ENCODE peak calls at places on chromosomes 3 and 15, in eight cellular contexts. P, E, L, B, G, K, Z and V are unnamed samples.

GRCh38 chr3:177673105-177673804 is 476.0 kb upstream of the TBL1XR1 start:
- DNase-seq in Z (no peak), L (no peak), K (no peak), B (no peak), E (peak), P (peak), G (no peak), V (no peak)

GRCh38 chr3:195385526-195385925 is 57.3 kb downstream of the ACAP2 start:
- DNase-seq in G (no peak), P (peak), L (no peak), K (no peak), B (peak), E (peak), Z (no peak), V (no peak)

GRCh38 chr3:156400062-156400461 is 154.9 kb downstream of the SSR3 start:
- DNase-seq in P (no peak), Z (no peak), G (no peak), K (no peak), B (no peak), L (no peak), E (no peak), V (no peak)

GRCh38 chr3:59894425-59895146 is 844.8 kb upstream of the CFAP20DC start:
- DNase-seq in G (no peak), K (no peak), L (no peak), B (no peak), Z (no peak), P (no peak), E (no peak), V (no peak)

GRCh38 chr15:94086360-94086759 is 145.0 kb upstream of the MCTP2 start:
- DNase-seq in L (no peak), B (no peak), E (no peak), G (no peak), P (no peak), Z (no peak), K (no peak), V (no peak)

GRCh38 chr15:58396181-58396580 is 35.6 kb upstream of the LIPC start:
- DNase-seq in L (no peak), Z (no peak), B (no peak), G (no peak), E (peak), P (peak), K (no peak), V (no peak)

GRCh38 chr3:123840961-123841360 is 43.2 kb downstream of the MYLK start:
- DNase-seq in G (no peak), Z (no peak), L (no peak), E (no peak), B (no peak), K (no peak), P (no peak), V (no peak)

GRCh38 chr3:145678401-145678800 is 482.6 kb downstream of the PLOD2 start:
- DNase-seq in Z (no peak), B (no peak), P (peak), G (no peak), K (no peak), E (peak), L (no peak), V (no peak)

GRCh38 chr3:81643721-81644120 is 117.7 kb downstream of the GBE1 start:
- DNase-seq in K (no peak), L (no peak), G (no peak), P (peak), E (peak), Z (no peak), B (peak), V (no peak)

GRCh38 chr15:63933522-63933921 is 99.8 kb upstream of the HERC1 start:
- DNase-seq in P (no peak), B (no peak), G (no peak), K (no peak), Z (no peak), E (no peak), L (no peak), V (no peak)

GRCh38 chr3:46845860-46846623 is 17.2 kb downstream of the MYL3 start:
- DNase-seq in E (peak), Z (peak), G (peak), P (peak), K (peak), L (peak), B (peak), V (peak)

GRCh38 chr3:81451611-81452010 is 309.8 kb downstream of the GBE1 start:
- DNase-seq in L (no peak), P (peak), Z (no peak), G (no peak), E (peak), K (no peak), B (no peak), V (no peak)

GRCh38 chr3:36649078-36649477 is 115.3 kb downstream of the DCLK3 start:
- DNase-seq in E (no peak), L (no peak), Z (no peak), G (no peak), B (no peak), K (no peak), P (no peak), V (no peak)

GRCh38 chr3:53242155-53242554 is 13.7 kb downstream of the TKT start:
- DNase-seq in K (no peak), E (no peak), G (no peak), Z (no peak), P (no peak), B (no peak), L (no peak), V (no peak)